ENCODE peak calls at places on chromosomes 5 and 9, in seven cellular contexts. One of them, this sample, is unnamed.

GRCh38 chr5:170538096-170538465 is 34.3 kb downstream of the KCNIP1 start:
- DNase-seq in stimulated activated CD8-positive, alpha-beta memory T cell treated with anti-CD3 and anti-CD28 coated beads, Interleukin-4, amount 100 ng/mL, for 1 hour: no peak
- DNase-seq in heart left ventricle: no peak
- DNase-seq in AG08395: no peak
- DNase-seq in GDM1: no peak
- DNase-seq in dorsolateral prefrontal cortex: no peak
- DNase-seq in NCI-H1436: no peak
- DNase-seq in this sample: no peak

GRCh38 chr9:95297316-95297715 is 20.2 kb downstream of the FANCC start:
- DNase-seq in stimulated activated CD8-positive, alpha-beta memory T cell treated with anti-CD3 and anti-CD28 coated beads, Interleukin-4, amount 100 ng/mL, for 1 hour: no peak
- DNase-seq in dorsolateral prefrontal cortex: no peak
- DNase-seq in AG08395: no peak
- DNase-seq in heart left ventricle: no peak
- DNase-seq in NCI-H1436: no peak
- DNase-seq in GDM1: no peak
- DNase-seq in this sample: no peak

GRCh38 chr9:2722715-2723114 is 5.4 kb downstream of the KCNV2 start:
- DNase-seq in stimulated activated CD8-positive, alpha-beta memory T cell treated with anti-CD3 and anti-CD28 coated beads, Interleukin-4, amount 100 ng/mL, for 1 hour: no peak
- DNase-seq in NCI-H1436: no peak
- DNase-seq in GDM1: no peak
- DNase-seq in heart left ventricle: no peak
- DNase-seq in dorsolateral prefrontal cortex: no peak
- DNase-seq in AG08395: peak
- DNase-seq in this sample: no peak

GRCh38 chr9:83596899-83597504 is 25.9 kb upstream of the IDNK start:
- DNase-seq in GDM1: no peak
- DNase-seq in dorsolateral prefrontal cortex: peak
- DNase-seq in NCI-H1436: peak
- DNase-seq in heart left ventricle: no peak
- DNase-seq in stimulated activated CD8-positive, alpha-beta memory T cell treated with anti-CD3 and anti-CD28 coated beads, Interleukin-4, amount 100 ng/mL, for 1 hour: no peak
- DNase-seq in AG08395: peak
- DNase-seq in this sample: no peak

GRCh38 chr9:126151671-126152050 is 175.0 kb upstream of the MVB12B start:
- DNase-seq in NCI-H1436: peak
- DNase-seq in dorsolateral prefrontal cortex: no peak
- DNase-seq in heart left ventricle: no peak
- DNase-seq in GDM1: no peak
- DNase-seq in stimulated activated CD8-positive, alpha-beta memory T cell treated with anti-CD3 and anti-CD28 coated beads, Interleukin-4, amount 100 ng/mL, for 1 hour: no peak
- DNase-seq in AG08395: no peak
- DNase-seq in this sample: no peak

GRCh38 chr9:106590759-106591505 is 272.0 kb upstream of the ZNF462 start:
- DNase-seq in stimulated activated CD8-positive, alpha-beta memory T cell treated with anti-CD3 and anti-CD28 coated beads, Interleukin-4, amount 100 ng/mL, for 1 hour: no peak
- DNase-seq in NCI-H1436: no peak
- DNase-seq in AG08395: no peak
- DNase-seq in GDM1: no peak
- DNase-seq in dorsolateral prefrontal cortex: no peak
- DNase-seq in heart left ventricle: no peak
- DNase-seq in this sample: no peak

GRCh38 chr9:88949425-88949824 is 41.8 kb upstream of the S1PR3 start:
- DNase-seq in AG08395: no peak
- DNase-seq in stimulated activated CD8-positive, alpha-beta memory T cell treated with anti-CD3 and anti-CD28 coated beads, Interleukin-4, amount 100 ng/mL, for 1 hour: no peak
- DNase-seq in NCI-H1436: no peak
- DNase-seq in dorsolateral prefrontal cortex: peak
- DNase-seq in GDM1: no peak
- DNase-seq in heart left ventricle: peak
- DNase-seq in this sample: no peak

GRCh38 chr9:128304971-128305288 is 17.3 kb downstream of the TRUB2 start:
- DNase-seq in stimulated activated CD8-positive, alpha-beta memory T cell treated with anti-CD3 and anti-CD28 coated beads, Interleukin-4, amount 100 ng/mL, for 1 hour: no peak
- DNase-seq in GDM1: no peak
- DNase-seq in dorsolateral prefrontal cortex: no peak
- DNase-seq in AG08395: no peak
- DNase-seq in NCI-H1436: no peak
- DNase-seq in heart left ventricle: no peak
- DNase-seq in this sample: no peak

GRCh38 chr9:32427111-32427873 is 42.8 kb downstream of the ACO1 start:
- DNase-seq in NCI-H1436: no peak
- DNase-seq in dorsolateral prefrontal cortex: peak
- DNase-seq in AG08395: no peak
- DNase-seq in GDM1: no peak
- DNase-seq in stimulated activated CD8-positive, alpha-beta memory T cell treated with anti-CD3 and anti-CD28 coated beads, Interleukin-4, amount 100 ng/mL, for 1 hour: no peak
- DNase-seq in heart left ventricle: no peak
- DNase-seq in this sample: no peak

GRCh38 chr9:121538221-121538620 is 38.6 kb upstream of the GGTA1 start:
- DNase-seq in heart left ventricle: no peak
- DNase-seq in NCI-H1436: no peak
- DNase-seq in stimulated activated CD8-positive, alpha-beta memory T cell treated with anti-CD3 and anti-CD28 coated beads, Interleukin-4, amount 100 ng/mL, for 1 hour: no peak
- DNase-seq in GDM1: no peak
- DNase-seq in AG08395: no peak
- DNase-seq in dorsolateral prefrontal cortex: no peak
- DNase-seq in this sample: no peak

GRCh38 chr5:141747152-141747640 is 65.2 kb upstream of the ARAP3 start:
- DNase-seq in dorsolateral prefrontal cortex: peak
- DNase-seq in GDM1: no peak
- DNase-seq in AG08395: peak
- DNase-seq in heart left ventricle: peak
- DNase-seq in NCI-H1436: peak
- DNase-seq in stimulated activated CD8-positive, alpha-beta memory T cell treated with anti-CD3 and anti-CD28 coated beads, Interleukin-4, amount 100 ng/mL, for 1 hour: no peak
- DNase-seq in this sample: no peak

GRCh38 chr5:84628918-84629317 is 244.2 kb upstream of the EDIL3 start:
- DNase-seq in stimulated activated CD8-positive, alpha-beta memory T cell treated with anti-CD3 and anti-CD28 coated beads, Interleukin-4, amount 100 ng/mL, for 1 hour: no peak
- DNase-seq in heart left ventricle: no peak
- DNase-seq in NCI-H1436: no peak
- DNase-seq in GDM1: no peak
- DNase-seq in dorsolateral prefrontal cortex: no peak
- DNase-seq in AG08395: no peak
- DNase-seq in this sample: no peak

GRCh38 chr5:59837071-59837470 is 56.5 kb downstream of the PDE4D start:
- DNase-seq in GDM1: no peak
- DNase-seq in NCI-H1436: no peak
- DNase-seq in dorsolateral prefrontal cortex: no peak
- DNase-seq in heart left ventricle: no peak
- DNase-seq in AG08395: no peak
- DNase-seq in stimulated activated CD8-positive, alpha-beta memory T cell treated with anti-CD3 and anti-CD28 coated beads, Interleukin-4, amount 100 ng/mL, for 1 hour: no peak
- DNase-seq in this sample: no peak

GRCh38 chr9:15389173-15389572 is 33.5 kb upstream of the SNAPC3 start:
- DNase-seq in heart left ventricle: no peak
- DNase-seq in AG08395: no peak
- DNase-seq in dorsolateral prefrontal cortex: no peak
- DNase-seq in GDM1: no peak
- DNase-seq in NCI-H1436: no peak
- DNase-seq in stimulated activated CD8-positive, alpha-beta memory T cell treated with anti-CD3 and anti-CD28 coated beads, Interleukin-4, amount 100 ng/mL, for 1 hour: no peak
- DNase-seq in this sample: no peak

GRCh38 chr5:35741126-35741711 is 115.5 kb upstream of the IL7R start:
- DNase-seq in stimulated activated CD8-positive, alpha-beta memory T cell treated with anti-CD3 and anti-CD28 coated beads, Interleukin-4, amount 100 ng/mL, for 1 hour: no peak
- DNase-seq in heart left ventricle: no peak
- DNase-seq in GDM1: no peak
- DNase-seq in AG08395: peak
- DNase-seq in dorsolateral prefrontal cortex: no peak
- DNase-seq in NCI-H1436: no peak
- DNase-seq in this sample: no peak

GRCh38 chr5:119435436-119436132 is 16.7 kb upstream of the HSD17B4 start:
- DNase-seq in AG08395: peak
- DNase-seq in GDM1: peak
- DNase-seq in dorsolateral prefrontal cortex: peak
- DNase-seq in stimulated activated CD8-positive, alpha-beta memory T cell treated with anti-CD3 and anti-CD28 coated beads, Interleukin-4, amount 100 ng/mL, for 1 hour: peak
- DNase-seq in NCI-H1436: peak
- DNase-seq in heart left ventricle: peak
- DNase-seq in this sample: peak

GRCh38 chr5:11292648-11293356 is 531.8 kb upstream of the DAP start:
- DNase-seq in stimulated activated CD8-positive, alpha-beta memory T cell treated with anti-CD3 and anti-CD28 coated beads, Interleukin-4, amount 100 ng/mL, for 1 hour: no peak
- DNase-seq in AG08395: no peak
- DNase-seq in dorsolateral prefrontal cortex: no peak
- DNase-seq in NCI-H1436: no peak
- DNase-seq in GDM1: no peak
- DNase-seq in heart left ventricle: no peak
- DNase-seq in this sample: no peak

GRCh38 chr9:94867842-94868312 is 141.4 kb downstream of the AOPEP start:
- DNase-seq in NCI-H1436: no peak
- DNase-seq in AG08395: peak
- DNase-seq in dorsolateral prefrontal cortex: no peak
- DNase-seq in GDM1: no peak
- DNase-seq in heart left ventricle: no peak
- DNase-seq in stimulated activated CD8-positive, alpha-beta memory T cell treated with anti-CD3 and anti-CD28 coated beads, Interleukin-4, amount 100 ng/mL, for 1 hour: no peak
- DNase-seq in this sample: no peak

GRCh38 chr5:170219615-170220014 is 13.2 kb upstream of the C5orf58 start:
- DNase-seq in stimulated activated CD8-positive, alpha-beta memory T cell treated with anti-CD3 and anti-CD28 coated beads, Interleukin-4, amount 100 ng/mL, for 1 hour: no peak
- DNase-seq in GDM1: no peak
- DNase-seq in heart left ventricle: no peak
- DNase-seq in dorsolateral prefrontal cortex: peak
- DNase-seq in NCI-H1436: no peak
- DNase-seq in AG08395: peak
- DNase-seq in this sample: no peak

GRCh38 chr5:61398440-61398839 is 66.4 kb downstream of the ZSWIM6 start:
- DNase-seq in GDM1: no peak
- DNase-seq in NCI-H1436: no peak
- DNase-seq in stimulated activated CD8-positive, alpha-beta memory T cell treated with anti-CD3 and anti-CD28 coated beads, Interleukin-4, amount 100 ng/mL, for 1 hour: no peak
- DNase-seq in dorsolateral prefrontal cortex: no peak
- DNase-seq in heart left ventricle: no peak
- DNase-seq in AG08395: no peak
- DNase-seq in this sample: no peak

GRCh38 chr5:134577022-134577795 is 51.7 kb downstream of the JADE2 start:
- DNase-seq in heart left ventricle: no peak
- DNase-seq in AG08395: peak
- DNase-seq in dorsolateral prefrontal cortex: no peak
- DNase-seq in NCI-H1436: no peak
- DNase-seq in GDM1: no peak
- DNase-seq in stimulated activated CD8-positive, alpha-beta memory T cell treated with anti-CD3 and anti-CD28 coated beads, Interleukin-4, amount 100 ng/mL, for 1 hour: no peak
- DNase-seq in this sample: no peak

GRCh38 chr5:1437452-1437851 is 7.8 kb downstream of the SLC6A3 start:
- DNase-seq in GDM1: no peak
- DNase-seq in heart left ventricle: no peak
- DNase-seq in AG08395: peak
- DNase-seq in stimulated activated CD8-positive, alpha-beta memory T cell treated with anti-CD3 and anti-CD28 coated beads, Interleukin-4, amount 100 ng/mL, for 1 hour: no peak
- DNase-seq in NCI-H1436: peak
- DNase-seq in dorsolateral prefrontal cortex: no peak
- DNase-seq in this sample: no peak

GRCh38 chr5:74517700-74518099 is 122.8 kb downstream of the ENC1 start:
- DNase-seq in GDM1: no peak
- DNase-seq in AG08395: peak
- DNase-seq in NCI-H1436: no peak
- DNase-seq in stimulated activated CD8-positive, alpha-beta memory T cell treated with anti-CD3 and anti-CD28 coated beads, Interleukin-4, amount 100 ng/mL, for 1 hour: no peak
- DNase-seq in dorsolateral prefrontal cortex: no peak
- DNase-seq in heart left ventricle: no peak
- DNase-seq in this sample: no peak

GRCh38 chr9:35605336-35606137 is 475 bp downstream of the TESK1 start:
- DNase-seq in dorsolateral prefrontal cortex: no peak
- DNase-seq in NCI-H1436: no peak
- DNase-seq in heart left ventricle: peak
- DNase-seq in stimulated activated CD8-positive, alpha-beta memory T cell treated with anti-CD3 and anti-CD28 coated beads, Interleukin-4, amount 100 ng/mL, for 1 hour: peak
- DNase-seq in GDM1: no peak
- DNase-seq in AG08395: no peak
- DNase-seq in this sample: no peak

GRCh38 chr5:159010611-159011497 is 88.9 kb downstream of the EBF1 start:
- DNase-seq in GDM1: no peak
- DNase-seq in heart left ventricle: peak
- DNase-seq in stimulated activated CD8-positive, alpha-beta memory T cell treated with anti-CD3 and anti-CD28 coated beads, Interleukin-4, amount 100 ng/mL, for 1 hour: no peak
- DNase-seq in NCI-H1436: no peak
- DNase-seq in AG08395: peak
- DNase-seq in dorsolateral prefrontal cortex: no peak
- DNase-seq in this sample: peak